ENCODE peak calls at places on chromosomes 11 and 22, in ten cellular contexts. I, L, A, G, W, J, V, R, F and H are unnamed samples.

GRCh38 chr22:27213291-27213690 is 555.9 kb downstream of the MIAT start:
- DNase-seq in F (peak; percentile 51), G (no peak), V (no peak), I (no peak), J (no peak), W (peak; percentile 77), L (no peak), A (no peak), R (peak; percentile 57), H (no peak)

GRCh38 chr11:8258771-8259170 is 4.9 kb downstream of the LMO1 start:
- DNase-seq in W (peak; percentile 71), G (no peak), V (peak; percentile 68), I (no peak), F (peak; percentile 79), L (no peak), R (peak; percentile 24), A (no peak), J (no peak), H (no peak)

GRCh38 chr11:35344990-35345655 is 74.2 kb downstream of the SLC1A2 start:
- DNase-seq in A (no peak), F (no peak), V (no peak), W (no peak), I (no peak), G (no peak), R (no peak), L (no peak), J (no peak), H (no peak)

GRCh38 chr11:113387605-113388211 is at the start of gene ANKK1:
- DNase-seq in J (no peak), V (no peak), L (peak; percentile 9), W (no peak), I (no peak), R (no peak), G (no peak), F (peak; percentile 43), A (no peak), H (no peak)

GRCh38 chr11:1763336-1763795 is 361 bp downstream of the CTSD start:
- DNase-seq in F (no peak), L (no peak), J (no peak), V (no peak), G (no peak), A (no peak), R (no peak), I (no peak), W (no peak), H (no peak)

GRCh38 chr22:46577361-46578249 is 40.2 kb upstream of the CELSR1 start:
- DNase-seq in G (no peak), R (no peak), I (no peak), L (peak; percentile 42), W (no peak), A (peak; percentile 18), F (no peak), V (no peak), J (no peak), H (no peak)

GRCh38 chr11:75495749-75496641 is 29.7 kb downstream of the GDPD5 start:
- DNase-seq in F (no peak), G (no peak), W (peak; percentile 21), J (no peak), L (no peak), R (no peak), V (no peak), I (no peak), A (no peak), H (no peak)

GRCh38 chr22:23036684-23037428 is 33.5 kb upstream of the GNAZ start:
- DNase-seq in I (no peak), A (no peak), F (no peak), V (peak; percentile 78), L (no peak), R (no peak), J (no peak), W (peak; percentile 49), G (no peak), H (no peak)

GRCh38 chr11:115598502-115598901 is 94.3 kb upstream of the CADM1 start:
- DNase-seq in A (no peak), R (no peak), J (no peak), F (no peak), V (no peak), L (no peak), I (no peak), W (no peak), G (no peak), H (no peak)

GRCh38 chr11:36075053-36075452 is 131.2 kb downstream of the LDLRAD3 start:
- DNase-seq in L (no peak), W (peak; percentile 85), I (no peak), R (peak; percentile 90), A (no peak), G (peak; percentile 69), F (peak; percentile 71), V (peak; percentile 80), J (no peak), H (no peak)

GRCh38 chr22:48536691-48537591 is 1290.7 kb downstream of the BRD1 start:
- DNase-seq in W (no peak), V (no peak), A (no peak), L (no peak), J (no peak), F (peak; percentile 62), G (no peak), R (no peak), I (peak; percentile 83), H (no peak)

GRCh38 chr22:46528121-46528610 is 9.3 kb downstream of the CELSR1 start:
- DNase-seq in I (no peak), A (peak; percentile 12), W (peak; percentile 95), F (peak; percentile 96), L (peak; percentile 30), J (no peak), V (peak; percentile 74), R (peak; percentile 68), G (no peak), H (no peak)

GRCh38 chr11:122984186-122985011 is 2.8 kb upstream of the BSX start:
- DNase-seq in A (peak; percentile 13), F (peak; percentile 51), J (peak; percentile 30), R (no peak), V (peak; percentile 8), L (peak; percentile 27), W (peak; percentile 53), I (no peak), G (no peak), H (peak; percentile 12)

GRCh38 chr11:72534859-72535547 is 100.7 kb upstream of the CLPB start:
- DNase-seq in I (no peak), L (no peak), A (no peak), J (no peak), V (no peak), F (peak; percentile 54), W (peak; percentile 9), G (no peak), R (no peak), H (no peak)

GRCh38 chr11:118980191-118980881 is 8.8 kb downstream of the FOXR1 start:
- DNase-seq in I (no peak), A (no peak), G (no peak), F (no peak), L (no peak), R (no peak), W (no peak), J (no peak), V (no peak), H (no peak)

GRCh38 chr11:468493-468892 is 18.4 kb downstream of the PTDSS2 start:
- DNase-seq in J (no peak), I (no peak), A (no peak), V (no peak), F (no peak), R (no peak), W (no peak), L (no peak), G (no peak), H (no peak)

GRCh38 chr11:86251285-86251830 is 6.8 kb downstream of the EED start:
- DNase-seq in A (no peak), J (no peak), R (no peak), W (no peak), I (no peak), V (no peak), L (no peak), F (no peak), G (no peak), H (no peak)

GRCh38 chr11:27282141-27282590 is 80.8 kb downstream of the CCDC34 start:
- DNase-seq in V (peak; percentile 64), F (peak; percentile 93), W (peak; percentile 94), A (no peak), L (no peak), J (no peak), I (no peak), R (peak; percentile 99), G (peak; percentile 97), H (no peak)

GRCh38 chr11:19660076-19660475 is 52.6 kb upstream of the NAV2 start:
- DNase-seq in I (no peak), R (peak; percentile 79), F (peak; percentile 74), J (no peak), G (no peak), A (peak; percentile 22), L (peak; percentile 30), W (peak; percentile 99), V (peak; percentile 91), H (peak; percentile 13)

GRCh38 chr11:68454767-68455166 is 5.8 kb upstream of the PPP6R3 start:
- DNase-seq in I (no peak), A (no peak), F (no peak), V (no peak), W (no peak), J (no peak), L (no peak), R (no peak), G (no peak), H (no peak)

GRCh38 chr22:37178350-37179125 is 9.5 kb downstream of the C1QTNF6 start:
- DNase-seq in L (no peak), V (peak; percentile 15), J (no peak), F (peak; percentile 37), I (no peak), G (no peak), R (no peak), W (peak; percentile 34), A (no peak), H (no peak)

GRCh38 chr11:118434553-118435232 is 1.6 kb upstream of the KMT2A start:
- DNase-seq in V (peak; percentile 53), A (peak; percentile 55), J (peak; percentile 35), L (peak; percentile 70), F (peak; percentile 70), I (peak; percentile 37), W (peak; percentile 53), G (no peak), R (peak; percentile 36), H (peak; percentile 55)

GRCh38 chr11:117876341-117877119 is at the start of gene FXYD6:
- DNase-seq in L (peak; percentile 24), J (peak; percentile 78), G (no peak), V (no peak), F (peak; percentile 76), A (peak; percentile 8), I (no peak), W (no peak), R (peak; percentile 11), H (no peak)

GRCh38 chr11:109033627-109034340 is 368.9 kb downstream of the DDX10 start:
- DNase-seq in G (no peak), F (peak; percentile 96), W (peak; percentile 98), L (no peak), V (peak; percentile 92), I (no peak), J (no peak), R (peak; percentile 96), A (no peak), H (no peak)

GRCh38 chr11:95245038-95245437 is 14.0 kb upstream of the SESN3 start:
- DNase-seq in L (peak; percentile 50), V (peak; percentile 7), G (no peak), J (no peak), W (no peak), R (peak; percentile 26), A (peak; percentile 25), F (peak; percentile 69), I (no peak), H (no peak)

GRCh38 chr22:49197500-49197899 is 630.2 kb downstream of the BRD1 start:
- DNase-seq in J (no peak), L (no peak), A (no peak), F (no peak), I (no peak), V (no peak), W (no peak), G (no peak), R (no peak), H (no peak)

GRCh38 chr22:30436196-30436595 is 10.6 kb downstream of the MTFP1 start:
- DNase-seq in W (no peak), I (no peak), V (no peak), J (no peak), L (no peak), G (no peak), R (no peak), F (no peak), A (no peak), H (no peak)

GRCh38 chr22:47213571-47214230 is 451.3 kb downstream of the TBC1D22A start:
- DNase-seq in W (peak; percentile 6), L (peak; percentile 79), R (no peak), V (no peak), J (no peak), A (peak; percentile 58), I (no peak), F (peak; percentile 21), G (no peak), H (peak; percentile 63)